ENCODE peak calls at places on chromosomes 3 and 15, in ten cellular contexts. U is psoas muscle; R is testis; O is mammary epithelial cell; P is CD8-positive, alpha-beta memory T cell; A is sigmoid colon; C is endodermal cell; W is heart left ventricle; X is H9; G is Karpas-422. N is an unnamed sample.

GRCh38 chr3:78912217-78912616 is 855.6 kb downstream of the ROBO1 start:
- DNase-seq in U (no peak), P (no peak), G (no peak), W (no peak), X (no peak), A (no peak), O (no peak), C (no peak), R (no peak), N (no peak)

GRCh38 chr15:93231261-93231939 is 142.4 kb upstream of the RGMA start:
- DNase-seq in R (no peak), G (no peak), O (no peak), A (no peak), U (no peak), W (no peak), C (no peak), X (no peak), P (no peak), N (no peak)

GRCh38 chr3:18444597-18445420 is 19.7 kb upstream of the SATB1 start:
- DNase-seq in G (peak; percentile 61), A (peak; percentile 82), R (peak; percentile 50), X (peak; percentile 59), W (peak; percentile 55), O (peak; percentile 47), U (peak; percentile 77), C (peak; percentile 87), P (peak; percentile 92), N (peak; percentile 71)

GRCh38 chr15:80876034-80876433 is 96.9 kb downstream of the CEMIP start:
- DNase-seq in A (no peak), O (no peak), U (peak; percentile 24), G (no peak), X (no peak), P (no peak), C (no peak), W (no peak), R (peak; percentile 43), N (no peak)

GRCh38 chr15:84992157-84992940 is 10.7 kb downstream of the PDE8A start:
- DNase-seq in X (no peak), U (no peak), C (no peak), R (no peak), G (no peak), A (no peak), W (no peak), P (no peak), O (peak; percentile 97), N (no peak)

GRCh38 chr3:140499114-140499757 is 178.6 kb upstream of the TRIM42 start:
- DNase-seq in X (no peak), U (no peak), G (peak; percentile 73), R (no peak), O (peak; percentile 26), P (no peak), C (no peak), A (no peak), W (no peak), N (no peak)

GRCh38 chr3:66107855-66108254 is 69.1 kb upstream of the MAGI1 start:
- DNase-seq in X (no peak), O (peak; percentile 24), C (peak; percentile 49), R (no peak), G (no peak), A (no peak), W (no peak), P (no peak), U (no peak), N (no peak)

GRCh38 chr15:84975871-84976351 is 5.7 kb upstream of the PDE8A start:
- DNase-seq in R (no peak), P (no peak), X (no peak), C (peak; percentile 66), G (no peak), O (no peak), U (no peak), W (peak; percentile 33), A (no peak), N (no peak)

GRCh38 chr3:29871087-29871486 is 590.2 kb downstream of the RBMS3 start:
- DNase-seq in X (no peak), A (no peak), G (no peak), P (no peak), R (no peak), C (no peak), W (no peak), O (no peak), U (no peak), N (no peak)

GRCh38 chr15:87805117-87805820 is 451.3 kb downstream of the NTRK3 start:
- DNase-seq in A (no peak), R (no peak), W (no peak), P (no peak), U (no peak), X (no peak), G (no peak), O (no peak), C (no peak), N (no peak)
- H3K9me3 ChIP-seq in A (no peaks in the 10 kb centered on the region), R (no peaks in the 10 kb centered on the region), W (no peaks in the 10 kb centered on the region), P (no peaks in the 10 kb centered on the region), U (no peaks in the 10 kb centered on the region), X (no peaks in the 10 kb centered on the region), G (peaks cover 16% of the 10 kb centered on the region), O (no peaks in the 10 kb centered on the region), C (no peaks in the 10 kb centered on the region), N (no peaks in the 10 kb centered on the region)

GRCh38 chr3:123843668-123844067 is 40.5 kb downstream of the MYLK start:
- DNase-seq in P (no peak), X (no peak), G (no peak), O (peak; percentile 36), W (no peak), A (no peak), U (no peak), C (peak; percentile 60), R (no peak), N (no peak)
- H3K9me3 ChIP-seq in P (no peaks in the 10 kb centered on the region), X (peaks cover 4% of the 10 kb centered on the region), G (peaks cover 11% of the 10 kb centered on the region), O (peaks cover 14% of the 10 kb centered on the region), W (peaks cover 13% of the 10 kb centered on the region), A (peaks cover 7% of the 10 kb centered on the region), U (peaks cover 50% of the 10 kb centered on the region), C (peaks cover 29% of the 10 kb centered on the region), R (no peaks in the 10 kb centered on the region), N (peaks cover 3% of the 10 kb centered on the region)

DNA sequence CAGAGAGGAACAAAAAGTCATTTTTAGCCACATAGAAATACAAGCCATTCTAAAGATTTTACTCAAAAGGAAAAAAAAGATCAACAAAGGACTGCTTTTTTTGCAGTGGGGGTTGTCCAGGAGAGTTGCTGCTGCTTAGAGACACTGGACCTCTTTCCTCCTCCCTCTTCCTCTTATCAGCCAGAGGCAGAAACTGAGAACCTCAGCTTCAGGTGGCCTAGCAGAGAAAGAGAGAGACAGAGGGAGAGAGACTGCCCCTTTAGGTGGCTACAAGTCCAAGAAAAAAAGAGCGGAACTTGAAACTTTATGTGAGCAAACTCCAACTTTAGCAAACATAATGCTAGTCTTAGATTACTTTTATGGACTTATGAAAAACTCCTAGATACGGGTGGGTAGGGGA is 54.2 kb downstream of the NPAP1 start:
- DNase-seq in A (no peak), O (no peak), U (no peak), G (no peak), P (no peak), R (no peak), C (no peak), W (no peak), X (no peak), N (no peak)
- H3K9me3 ChIP-seq in A (peaks cover 13% of the 10 kb centered on the region), O (peaks cover 49% of the 10 kb centered on the region), U (no peaks in the 10 kb centered on the region), G (peaks cover 51% of the 10 kb centered on the region), P (no peaks in the 10 kb centered on the region), R (no peaks in the 10 kb centered on the region), C (peaks cover 19% of the 10 kb centered on the region), W (no peaks in the 10 kb centered on the region), X (peaks cover 32% of the 10 kb centered on the region), N (peaks cover 5% of the 10 kb centered on the region)

DNA sequence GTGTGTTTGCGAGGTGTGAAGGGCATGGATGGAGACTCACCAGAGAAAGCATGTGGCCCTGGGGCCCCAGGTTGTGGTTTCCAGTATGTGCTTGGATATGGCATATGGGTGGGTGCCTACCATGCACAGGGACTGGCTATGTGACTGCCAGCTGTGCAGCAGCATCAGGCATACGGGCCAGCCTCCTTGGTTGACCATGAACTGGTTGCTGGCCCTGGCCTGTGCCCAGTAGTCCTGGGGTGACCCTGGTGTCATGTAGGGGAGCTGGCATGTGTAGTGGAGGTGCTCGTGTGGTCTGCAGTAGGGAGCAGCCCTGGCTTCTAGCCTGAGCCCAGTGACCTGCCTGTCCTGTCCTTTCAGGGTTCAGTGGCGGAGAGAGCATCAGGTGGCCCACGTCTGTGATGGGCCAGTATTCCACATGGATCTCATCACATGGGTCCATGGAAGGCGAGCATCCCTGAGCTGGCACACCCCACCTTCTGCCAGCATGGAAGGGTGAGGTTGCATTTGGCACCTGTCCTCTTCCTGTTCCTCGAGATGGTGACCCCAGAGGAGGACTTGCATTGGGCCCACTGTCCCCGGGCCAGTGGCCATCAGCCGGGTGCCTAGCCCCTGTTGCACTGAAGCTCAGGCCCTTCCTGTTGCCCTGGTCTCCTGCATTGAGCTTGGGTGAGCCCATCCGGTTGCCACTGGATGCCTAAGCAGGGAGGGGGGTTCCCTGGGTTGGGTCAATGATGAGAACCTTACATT is 229.0 kb downstream of the SNRPN start:
- DNase-seq in O (no peak), R (no peak), C (peak; percentile 30), X (no peak), G (no peak), U (peak; percentile 1), A (peak; percentile 36), W (peak; percentile 8), P (no peak), N (peak; percentile 2)
- H3K9me3 ChIP-seq in O (peaks cover 28% of the 10 kb centered on the region), R (no peaks in the 10 kb centered on the region), C (no peaks in the 10 kb centered on the region), X (peaks cover 47% of the 10 kb centered on the region), G (peaks cover 3% of the 10 kb centered on the region), U (peaks cover 2% of the 10 kb centered on the region), A (peaks cover 2% of the 10 kb centered on the region), W (peaks cover 6% of the 10 kb centered on the region), P (no peaks in the 10 kb centered on the region), N (no peaks in the 10 kb centered on the region)

DNA sequence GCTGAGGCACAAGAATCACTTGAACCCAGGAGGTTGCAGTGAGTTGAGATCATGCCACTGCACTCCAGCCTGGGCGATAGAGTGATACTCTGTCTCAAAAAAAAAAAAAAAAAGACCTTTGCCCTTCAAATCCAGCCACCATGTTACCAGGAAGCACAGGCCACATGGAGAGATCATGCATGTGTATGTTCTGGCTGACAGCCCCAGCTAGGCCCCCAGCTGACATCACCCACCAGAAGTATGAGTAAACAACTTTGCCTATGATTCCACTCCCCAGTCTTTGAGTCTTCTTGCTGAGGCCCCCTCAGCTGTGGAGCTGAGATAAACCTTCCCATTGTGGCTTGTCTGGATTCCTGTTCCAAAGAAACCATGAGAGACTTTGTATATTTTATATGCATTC is 3.3 kb upstream of the ARIH2 start:
- DNase-seq in W (no peak), O (no peak), A (no peak), X (no peak), C (no peak), U (no peak), G (no peak), R (no peak), P (no peak), N (no peak)
- H3K9me3 ChIP-seq in W (no peaks in the 10 kb centered on the region), O (no peaks in the 10 kb centered on the region), A (no peaks in the 10 kb centered on the region), X (no peaks in the 10 kb centered on the region), C (no peaks in the 10 kb centered on the region), U (no peaks in the 10 kb centered on the region), G (no peaks in the 10 kb centered on the region), R (no peaks in the 10 kb centered on the region), P (no peaks in the 10 kb centered on the region), N (no peaks in the 10 kb centered on the region)

GRCh38 chr3:40624189-40624754 is 99.5 kb downstream of the ZNF621 start:
- DNase-seq in P (no peak), W (no peak), C (no peak), O (no peak), A (no peak), R (no peak), U (no peak), X (no peak), G (no peak), N (no peak)
- H3K9me3 ChIP-seq in P (no peaks in the 10 kb centered on the region), W (peaks cover 9% of the 10 kb centered on the region), C (peaks cover 9% of the 10 kb centered on the region), O (peaks cover 18% of the 10 kb centered on the region), A (no peaks in the 10 kb centered on the region), R (no peaks in the 10 kb centered on the region), U (no peaks in the 10 kb centered on the region), X (peaks cover 8% of the 10 kb centered on the region), G (no peaks in the 10 kb centered on the region), N (peaks cover 3% of the 10 kb centered on the region)

GRCh38 chr15:26461847-26462608 is 310.8 kb downstream of the GABRB3 start:
- DNase-seq in C (no peak), X (no peak), R (no peak), U (no peak), O (no peak), W (no peak), A (no peak), G (no peak), P (no peak), N (no peak)
- H3K9me3 ChIP-seq in C (peaks cover 20% of the 10 kb centered on the region), X (peaks cover 2% of the 10 kb centered on the region), R (no peaks in the 10 kb centered on the region), U (peaks cover 2% of the 10 kb centered on the region), O (peaks cover 44% of the 10 kb centered on the region), W (no peaks in the 10 kb centered on the region), A (peaks cover 6% of the 10 kb centered on the region), G (peaks cover 36% of the 10 kb centered on the region), P (peaks cover 3% of the 10 kb centered on the region), N (no peaks in the 10 kb centered on the region)